ENCODE peak calls at places on chromosome 1, in four cellular contexts. S, E, D and F are unnamed samples.

GRCh38 chr1:84426376-84426775 is 28.1 kb downstream of the DNASE2B start:
- DNase-seq in S (no peak), E (no peak), D (no peak), F (no peak)

GRCh38 chr1:31182352-31182751 is 57.3 kb downstream of the NKAIN1 start:
- DNase-seq in S (peak), E (peak), D (peak), F (peak)

GRCh38 chr1:55476445-55477015 is 261.4 kb upstream of the USP24 start:
- DNase-seq in S (no peak), E (no peak), D (no peak), F (no peak)

GRCh38 chr1:6438047-6438525 is 13.5 kb downstream of the ESPN start:
- DNase-seq in S (peak), E (peak), D (peak), F (peak)

GRCh38 chr1:3329640-3330281 is 124.7 kb upstream of the ARHGEF16 start:
- DNase-seq in S (no peak), E (no peak), D (no peak), F (no peak)

GRCh38 chr1:162003825-162004205 is 19.9 kb downstream of the OLFML2B start:
- DNase-seq in S (no peak), E (no peak), D (no peak), F (peak)

GRCh38 chr1:156682166-156682890 is 5.1 kb upstream of the NES start:
- DNase-seq in S (no peak), E (no peak), D (no peak), F (no peak)

GRCh38 chr1:216788671-216789070 is 65.4 kb upstream of the ESRRG start:
- DNase-seq in S (no peak), E (no peak), D (no peak), F (no peak)

GRCh38 chr1:216640100-216640499 is 83.1 kb downstream of the ESRRG start:
- DNase-seq in S (no peak), E (no peak), D (no peak), F (no peak)

GRCh38 chr1:228734881-228735801 is at the start of gene RHOU:
- DNase-seq in S (peak), E (peak), D (peak), F (peak)
- TF ChIP-seq POLR2A in S (peak), E (peak), D (no peak), F (peak)

DNA sequence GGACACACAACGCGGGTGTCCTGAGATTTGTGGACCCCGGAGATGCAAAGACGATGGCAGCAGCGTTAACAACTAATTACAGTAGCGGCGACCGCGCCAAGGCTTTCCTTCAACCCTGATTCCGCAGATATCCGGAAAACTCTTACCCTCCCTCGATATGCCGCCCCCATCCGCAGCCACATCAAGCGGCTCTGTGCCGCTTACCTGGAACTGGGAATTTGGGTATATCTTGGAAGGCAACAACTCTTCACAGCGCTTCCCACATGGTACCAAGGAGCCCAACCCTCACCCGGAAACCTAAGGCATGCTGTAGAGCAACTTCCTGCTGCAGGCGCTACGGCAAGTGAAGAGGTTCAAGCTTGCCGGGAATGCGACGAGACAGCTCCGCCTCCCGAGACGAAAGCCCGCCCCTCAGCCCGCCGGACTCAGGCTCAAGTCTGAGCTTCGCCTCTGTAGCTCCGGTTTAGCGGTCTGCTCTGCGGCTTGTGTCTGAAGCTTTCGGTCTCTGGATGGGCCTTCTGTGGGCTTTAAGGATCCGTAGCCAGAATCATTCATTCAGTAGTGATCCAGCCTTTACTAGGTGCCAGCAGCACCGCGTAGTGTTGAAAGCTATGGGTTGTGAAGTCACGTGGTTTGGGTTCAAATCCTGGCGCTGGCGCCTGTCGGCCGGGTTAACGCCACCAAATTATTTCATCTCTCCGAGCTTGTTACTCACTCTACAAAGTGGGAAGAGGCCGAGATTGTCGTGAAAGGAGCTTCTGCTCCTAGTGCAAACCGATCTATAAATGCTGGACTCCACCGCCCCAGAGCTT is at the start of gene HEATR1:
- DNase-seq in S (peak), E (peak), D (peak), F (peak)
- TF ChIP-seq POLR2A in S (peak), E (no peak), D (peak), F (peak)

GRCh38 chr1:111755321-111756123 is at the start of gene DDX20:
- DNase-seq in S (peak), E (peak), D (peak), F (peak)
- TF ChIP-seq POLR2A in S (peak), E (peak), D (peak), F (peak)

GRCh38 chr1:116374340-116375164 is 1.5 kb downstream of the ATP1A1 start:
- DNase-seq in S (no peak), E (peak), D (peak), F (no peak)

GRCh38 chr1:116375165-116375883 is 2.3 kb downstream of the ATP1A1 start:
- DNase-seq in S (no peak), E (no peak), D (peak), F (no peak)

GRCh38 chr1:116372651-116373444 is at the start of gene ATP1A1:
- DNase-seq in S (peak), E (peak), D (peak), F (peak)

GRCh38 chr1:116372186-116372585 is 858 bp upstream of the ATP1A1 start:
- DNase-seq in S (no peak), E (no peak), D (no peak), F (no peak)

GRCh38 chr1:116373451-116374339 is 651 bp downstream of the ATP1A1 start:
- DNase-seq in S (peak), E (peak), D (peak), F (peak)
- TF ChIP-seq POLR2A in S (peak), E (peak), D (no peak), F (peak)

GRCh38 chr1:77940921-77941570 is 37.8 kb downstream of the FUBP1 start:
- DNase-seq in S (no peak), E (no peak), D (no peak), F (no peak)
- TF ChIP-seq POLR2A in S (no peak), E (no peak), D (no peak), F (no peak)

GRCh38 chr1:26541816-26542711 is 12.5 kb downstream of the RPS6KA1 start:
- DNase-seq in S (peak), E (peak), D (peak), F (no peak)
- TF ChIP-seq POLR2A in S (no peak), E (peak), D (peak), F (no peak)

DNA sequence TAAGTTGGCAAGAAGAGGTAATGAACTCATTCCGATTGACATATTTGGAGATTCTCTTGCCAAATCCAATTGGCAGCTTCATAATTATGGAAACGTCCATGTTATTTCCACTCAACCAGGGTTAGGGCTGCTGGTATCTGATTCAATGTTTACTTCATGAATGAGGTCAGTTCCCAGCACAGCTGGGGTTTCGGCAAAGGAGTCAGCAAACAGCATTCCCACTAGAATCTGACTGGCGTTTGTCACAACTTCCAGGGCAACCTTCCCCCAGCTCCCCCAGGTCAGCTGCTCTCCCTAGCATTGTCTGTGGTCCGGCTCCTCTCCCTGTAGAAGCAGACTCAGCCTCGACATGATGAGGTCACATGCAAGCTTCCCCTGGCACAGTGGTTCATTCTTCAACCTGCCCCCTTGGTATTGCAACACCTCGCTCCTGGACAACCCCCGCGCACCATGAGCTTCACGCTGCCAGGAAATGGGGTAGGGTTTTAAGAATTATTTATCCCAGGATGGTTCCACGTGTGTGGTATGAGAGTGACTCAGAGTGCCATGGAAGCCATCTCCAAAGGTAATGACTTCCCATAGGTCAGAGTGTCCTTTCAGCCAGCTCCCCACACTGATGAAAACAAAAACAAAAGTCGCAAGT is 100.7 kb upstream of the SLC25A33 start:
- DNase-seq in S (peak), E (no peak), D (no peak), F (peak)
- TF ChIP-seq POLR2A in S (no peak), E (no peak), D (no peak), F (no peak)

GRCh38 chr1:111448918-111449702 is at the start of the genes ATP5PB and WDR77:
- DNase-seq in S (peak), E (peak), D (peak), F (peak)
- TF ChIP-seq POLR2A in S (peak), E (peak), D (peak), F (peak)